ENCODE peak calls at places on chromosomes 1 and 21, in five cellular contexts. V is H7, Y is amniotic stem cell, W is BE2C, K is heart left ventricle. F is an unnamed sample.

GRCh38 chr1:165849336-165850133 is 22.1 kb downstream of the UCK2 start:
- DNase-seq in V (no peak), Y (no peak), W (no peak), K (no peak), F (no peak)

GRCh38 chr1:243378666-243379065 is 122.8 kb downstream of the SDCCAG8 start:
- DNase-seq in V (peak), Y (no peak), W (no peak), K (no peak), F (no peak)

GRCh38 chr21:44547656-44548331 is 3.5 kb downstream of the KRTAP10-2 start:
- DNase-seq in V (peak), Y (no peak), W (no peak), K (no peak), F (no peak)

GRCh38 chr1:20787775-20788488 is 825 bp upstream of the HP1BP3 start:
- DNase-seq in V (peak), Y (no peak), W (no peak), K (no peak), F (no peak)

GRCh38 chr1:237287876-237288517 is 246.0 kb downstream of the RYR2 start:
- DNase-seq in V (no peak), Y (no peak), W (peak), K (peak), F (no peak)

GRCh38 chr1:156371553-156372264 is 2.7 kb downstream of the RHBG start:
- DNase-seq in V (no peak), Y (no peak), W (no peak), K (peak), F (no peak)

GRCh38 chr21:44433791-44434567 is 21.3 kb upstream of the LRRC3 start:
- DNase-seq in V (peak), Y (no peak), W (no peak), K (no peak), F (no peak)

GRCh38 chr1:183019860-183020259 is 3.4 kb upstream of the LAMC1 start:
- DNase-seq in V (peak), Y (no peak), W (no peak), K (no peak), F (no peak)

GRCh38 chr21:29362758-29363157 is 64.0 kb downstream of the BACH1 start:
- DNase-seq in V (no peak), Y (no peak), W (no peak), K (no peak), F (no peak)

GRCh38 chr1:59242345-59242744 is 54.5 kb upstream of the FGGY start:
- DNase-seq in V (no peak), Y (no peak), W (no peak), K (no peak), F (no peak)

F was measured in H54.